ENCODE peak calls at places on chromosomes 12 and 14, in six cellular contexts. A is lung; Q is CD4-positive, alpha-beta T cell; N is left ventricle myocardium inferior; H is suprapubic skin; X is body of pancreas. T is an unnamed sample.

GRCh38 chr14:65926504-65926903 is 514.0 kb downstream of the FUT8 start:
- DNase-seq in A (no peak), X (no peak), Q (no peak), H (no peak), N (no peak), T (no peak)

GRCh38 chr12:127767631-127768030 is 499.3 kb upstream of the TMEM132C start:
- DNase-seq in X (no peak), Q (no peak), H (no peak), A (no peak), N (no peak), T (no peak)

GRCh38 chr14:24871302-24871701 is 178.6 kb downstream of the STXBP6 start:
- DNase-seq in N (no peak), X (no peak), H (no peak), A (no peak), Q (no peak), T (peak)

GRCh38 chr12:42893802-42894201 is 304.3 kb upstream of the PRICKLE1 start:
- DNase-seq in N (no peak), X (no peak), H (no peak), A (no peak), Q (no peak), T (no peak)

GRCh38 chr12:68080577-68080976 is 79.0 kb downstream of the IFNG start:
- DNase-seq in H (no peak), X (no peak), N (no peak), A (no peak), Q (no peak), T (no peak)

GRCh38 chr12:1806301-1807106 is 13.9 kb upstream of the LRTM2 start:
- DNase-seq in Q (no peak), A (no peak), H (no peak), X (no peak), N (peak), T (no peak)

GRCh38 chr12:2963154-2963759 is 4.1 kb downstream of the TEAD4 start:
- DNase-seq in Q (no peak), H (no peak), N (no peak), A (no peak), X (peak), T (no peak)

GRCh38 chr14:61280526-61281185 is 482 bp downstream of the TMEM30B start:
- DNase-seq in N (peak), X (peak), A (peak), H (peak), Q (peak), T (peak)

GRCh38 chr12:131138638-131139362 is 185.1 kb downstream of the ADGRD1 start:
- DNase-seq in A (no peak), H (no peak), Q (no peak), N (no peak), X (no peak), T (no peak)

GRCh38 chr12:132462778-132463177 is 27.2 kb upstream of the FBRSL1 start:
- DNase-seq in A (no peak), H (no peak), N (no peak), X (no peak), Q (no peak), T (no peak)

GRCh38 chr12:85005615-85006014 is 30.5 kb downstream of the TSPAN19 start:
- DNase-seq in X (no peak), H (no peak), Q (no peak), A (no peak), N (no peak), T (no peak)

GRCh38 chr12:111557271-111558106 is 41.6 kb downstream of the ATXN2 start:
- DNase-seq in H (no peak), Q (no peak), X (no peak), A (no peak), N (no peak), T (no peak)

GRCh38 chr12:65826513-65827171 is 2.4 kb downstream of the HMGA2 start:
- DNase-seq in X (no peak), A (no peak), N (no peak), Q (no peak), H (no peak), T (no peak)

GRCh38 chr14:60199321-60199720 is 34.1 kb upstream of the DHRS7 start:
- DNase-seq in N (no peak), A (no peak), X (no peak), H (no peak), Q (no peak), T (no peak)

GRCh38 chr12:92466391-92467305 is 236.1 kb upstream of the PLEKHG7 start:
- DNase-seq in H (no peak), X (peak), Q (no peak), N (no peak), A (no peak), T (no peak)

GRCh38 chr14:39739796-39740195 is 307.6 kb upstream of the FBXO33 start:
- DNase-seq in X (no peak), N (peak), Q (no peak), H (no peak), A (peak), T (no peak)

GRCh38 chr12:117190210-117190781 is at the start of gene FBXO21:
- DNase-seq in N (peak), H (peak), Q (peak), X (peak), A (peak), T (peak)
- H3K27ac ChIP-seq in N (peak), H (peak), Q (no peak), X (peak), A (peak), T (peak)

GRCh38 chr12:124418791-124419190 is 123.9 kb downstream of the RFLNA start:
- DNase-seq in N (no peak), Q (no peak), A (no peak), H (no peak), X (no peak), T (no peak)
- H3K27ac ChIP-seq in N (peak), Q (no peak), A (no peak), H (no peak), X (no peak), T (no peak)

GRCh38 chr14:101335061-101335661 is 226.1 kb upstream of the DIO3 start:
- DNase-seq in X (peak), Q (no peak), N (no peak), H (peak), A (no peak), T (peak)

GRCh38 chr14:101334656-101335055 is 226.6 kb upstream of the DIO3 start:
- DNase-seq in Q (no peak), X (no peak), A (no peak), N (no peak), H (no peak), T (peak)

GRCh38 chr14:101336203-101336602 is 225.1 kb upstream of the DIO3 start:
- DNase-seq in A (no peak), X (no peak), Q (no peak), H (no peak), N (no peak), T (no peak)

GRCh38 chr14:101333335-101334280 is 227.7 kb upstream of the DIO3 start:
- DNase-seq in Q (no peak), H (peak), A (no peak), N (no peak), X (no peak), T (no peak)

GRCh38 chr14:101337053-101337452 is 224.2 kb upstream of the DIO3 start:
- DNase-seq in X (no peak), A (no peak), Q (no peak), N (no peak), H (peak), T (no peak)
- H3K27ac ChIP-seq in X (no peak), A (no peak), Q (no peak), N (no peak), H (no peak), T (no peak)

DNA sequence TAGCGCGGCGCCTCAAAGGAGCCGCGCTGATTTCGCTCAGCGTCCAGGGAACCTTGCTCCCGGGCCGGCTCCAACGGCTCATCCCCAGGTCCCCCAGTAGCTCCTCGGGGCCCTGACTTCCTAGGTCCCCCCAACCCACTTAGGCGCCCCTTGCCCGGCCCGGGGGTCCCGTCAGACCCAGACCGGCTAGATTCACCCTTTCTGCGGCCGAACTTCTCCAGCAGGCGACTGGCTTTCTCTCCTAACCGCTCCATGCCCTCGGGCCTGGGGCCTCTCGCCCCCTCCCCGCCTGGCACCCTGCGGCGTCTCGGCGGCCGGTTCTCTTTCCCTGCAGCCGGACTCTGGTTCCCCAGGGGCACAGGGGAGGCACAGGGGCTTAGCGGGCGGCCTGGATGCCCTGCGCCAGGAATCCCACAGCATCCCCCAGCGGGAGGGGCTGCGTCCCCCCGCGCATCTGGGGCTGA is 306 bp downstream of the AJUBA start:
- DNase-seq in N (no peak), X (no peak), H (no peak), A (no peak), Q (peak), T (no peak)
- H3K27ac ChIP-seq in N (peak), X (peak), H (peak), A (peak), Q (no peak), T (peak)

GRCh38 chr12:89225808-89226368 is 126.4 kb downstream of the DUSP6 start:
- DNase-seq in A (peak), H (no peak), Q (no peak), X (peak), N (no peak), T (peak)
- H3K27ac ChIP-seq in A (peak), H (peak), Q (no peak), X (no peak), N (no peak), T (peak)

GRCh38 chr12:100151769-100152168 is 9.1 kb upstream of the BLTP3B start:
- DNase-seq in N (no peak), A (no peak), Q (no peak), H (peak), X (no peak), T (no peak)

GRCh38 chr12:100153131-100153530 is 10.5 kb upstream of the BLTP3B start:
- DNase-seq in N (no peak), A (no peak), Q (no peak), X (no peak), H (peak), T (no peak)

GRCh38 chr12:100156731-100157426 is 14.2 kb upstream of the BLTP3B start:
- DNase-seq in A (no peak), X (no peak), H (peak), Q (no peak), N (no peak), T (no peak)

GRCh38 chr12:100157427-100157821 is 14.8 kb upstream of the BLTP3B start:
- DNase-seq in A (no peak), H (no peak), Q (no peak), X (no peak), N (no peak), T (no peak)

GRCh38 chr12:100154472-100155247 is 12.0 kb upstream of the BLTP3B start:
- DNase-seq in N (peak), A (peak), Q (peak), X (peak), H (peak), T (peak)
- H3K27ac ChIP-seq in N (no peak), A (no peak), Q (no peak), X (no peak), H (no peak), T (no peak)

DNA sequence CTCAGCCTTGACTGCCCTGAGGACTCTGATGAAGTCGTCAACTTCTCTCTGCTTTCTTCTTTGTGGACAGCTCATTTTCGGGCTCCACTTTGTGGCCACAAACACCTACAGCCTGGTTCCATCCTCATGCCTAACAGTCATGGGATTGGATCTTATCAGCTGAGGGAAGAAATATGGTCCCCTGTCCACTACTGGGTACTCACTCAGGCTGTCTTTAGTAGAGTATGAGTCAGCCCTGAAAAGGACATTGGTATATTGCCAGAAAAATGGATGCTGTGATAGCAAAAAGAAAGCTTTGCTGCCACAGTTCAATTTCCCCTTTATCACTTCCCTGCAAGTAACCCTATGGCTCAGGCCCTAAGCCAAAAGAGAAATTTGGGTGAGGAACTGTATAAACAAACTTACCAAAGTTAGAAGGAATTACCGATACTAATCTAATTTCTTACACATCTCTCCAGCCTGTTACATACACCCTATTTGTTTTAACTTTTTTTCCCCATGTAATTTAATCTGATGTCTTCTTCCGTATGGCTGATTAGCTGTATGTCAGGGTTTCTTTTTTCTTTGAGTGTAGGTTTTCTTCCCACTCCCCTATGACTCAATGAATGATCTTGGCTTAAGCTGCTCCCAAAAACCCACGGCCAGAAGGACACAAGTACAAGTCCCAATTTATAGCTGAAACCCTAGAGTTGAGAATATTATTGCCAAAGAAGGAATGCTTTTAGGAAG is 29.1 kb downstream of the MTHFD1 start:
- DNase-seq in A (no peak), N (no peak), Q (no peak), H (no peak), X (no peak), T (no peak)
- H3K27ac ChIP-seq in A (no peak), N (no peak), Q (no peak), H (no peak), X (no peak), T (no peak)

T was measured in hepatocyte.